ENCODE peak calls at places on chromosome 4, in nine cellular contexts. One of them, this sample, is unnamed.

GRCh38 chr4:39770005-39770404 is 72.1 kb downstream of the UBE2K start:
- DNase-seq in lower leg skin: no peak
- DNase-seq in heart left ventricle: no peak
- DNase-seq in right atrium auricular region: no peak
- DNase-seq in heart right ventricle: no peak
- DNase-seq in A549: no peak
- DNase-seq in brain microvascular endothelial cell: no peak
- DNase-seq in fibroblast of the aortic adventitia: no peak
- DNase-seq in transverse colon: no peak
- DNase-seq in this sample: no peak

GRCh38 chr4:110970642-110971041 is 347.8 kb upstream of the PITX2 start:
- DNase-seq in fibroblast of the aortic adventitia: peak; percentile 61
- DNase-seq in brain microvascular endothelial cell: peak; percentile 40
- DNase-seq in heart right ventricle: no peak
- DNase-seq in right atrium auricular region: no peak
- DNase-seq in lower leg skin: no peak
- DNase-seq in heart left ventricle: no peak
- DNase-seq in transverse colon: peak; percentile 68
- DNase-seq in A549: peak; percentile 51
- DNase-seq in this sample: peak; percentile 49

GRCh38 chr4:38678078-38678477 is 14.1 kb downstream of the KLF3 start:
- DNase-seq in A549: no peak
- DNase-seq in brain microvascular endothelial cell: peak; percentile 91
- DNase-seq in fibroblast of the aortic adventitia: peak; percentile 92
- DNase-seq in lower leg skin: no peak
- DNase-seq in transverse colon: no peak
- DNase-seq in right atrium auricular region: no peak
- DNase-seq in heart left ventricle: no peak
- DNase-seq in heart right ventricle: no peak
- DNase-seq in this sample: peak; percentile 97

GRCh38 chr4:7266525-7267292 is 74.4 kb downstream of the SORCS2 start:
- DNase-seq in transverse colon: no peak
- DNase-seq in right atrium auricular region: no peak
- DNase-seq in heart right ventricle: no peak
- DNase-seq in brain microvascular endothelial cell: peak; percentile 94
- DNase-seq in lower leg skin: no peak
- DNase-seq in heart left ventricle: no peak
- DNase-seq in A549: peak; percentile 82
- DNase-seq in fibroblast of the aortic adventitia: peak; percentile 56
- DNase-seq in this sample: peak; percentile 79

GRCh38 chr4:6250235-6250983 is 19.2 kb upstream of the WFS1 start:
- DNase-seq in heart right ventricle: no peak
- DNase-seq in transverse colon: no peak
- DNase-seq in A549: peak; percentile 62
- DNase-seq in heart left ventricle: no peak
- DNase-seq in lower leg skin: no peak
- DNase-seq in right atrium auricular region: no peak
- DNase-seq in brain microvascular endothelial cell: peak; percentile 43
- DNase-seq in fibroblast of the aortic adventitia: peak; percentile 79
- DNase-seq in this sample: peak; percentile 74

GRCh38 chr4:44157611-44158277 is 290.9 kb downstream of the KCTD8 start:
- DNase-seq in A549: no peak
- DNase-seq in right atrium auricular region: no peak
- DNase-seq in transverse colon: no peak
- DNase-seq in heart left ventricle: no peak
- DNase-seq in lower leg skin: no peak
- DNase-seq in heart right ventricle: no peak
- DNase-seq in brain microvascular endothelial cell: no peak
- DNase-seq in fibroblast of the aortic adventitia: peak; percentile 8
- DNase-seq in this sample: peak; percentile 1

GRCh38 chr4:87228561-87228860 is 8.1 kb upstream of the KLHL8 start:
- DNase-seq in right atrium auricular region: no peak
- DNase-seq in A549: no peak
- DNase-seq in lower leg skin: no peak
- DNase-seq in brain microvascular endothelial cell: no peak
- DNase-seq in heart left ventricle: no peak
- DNase-seq in fibroblast of the aortic adventitia: no peak
- DNase-seq in heart right ventricle: no peak
- DNase-seq in transverse colon: peak; percentile 17
- DNase-seq in this sample: no peak

GRCh38 chr4:172708184-172708583 is 460.4 kb upstream of the GALNT7 start:
- DNase-seq in A549: no peak
- DNase-seq in transverse colon: peak; percentile 9
- DNase-seq in right atrium auricular region: no peak
- DNase-seq in lower leg skin: no peak
- DNase-seq in fibroblast of the aortic adventitia: no peak
- DNase-seq in heart right ventricle: no peak
- DNase-seq in brain microvascular endothelial cell: no peak
- DNase-seq in heart left ventricle: no peak
- DNase-seq in this sample: no peak

GRCh38 chr4:152513078-152513477 is 22.8 kb downstream of the FBXW7 start:
- DNase-seq in lower leg skin: no peak
- DNase-seq in heart right ventricle: no peak
- DNase-seq in A549: no peak
- DNase-seq in transverse colon: no peak
- DNase-seq in brain microvascular endothelial cell: no peak
- DNase-seq in right atrium auricular region: no peak
- DNase-seq in fibroblast of the aortic adventitia: no peak
- DNase-seq in heart left ventricle: no peak
- DNase-seq in this sample: no peak

GRCh38 chr4:139278956-139279722 is 886 bp downstream of the MGARP start:
- DNase-seq in A549: no peak
- DNase-seq in lower leg skin: no peak
- DNase-seq in heart left ventricle: no peak
- DNase-seq in fibroblast of the aortic adventitia: no peak
- DNase-seq in brain microvascular endothelial cell: no peak
- DNase-seq in right atrium auricular region: no peak
- DNase-seq in transverse colon: no peak
- DNase-seq in heart right ventricle: no peak
- DNase-seq in this sample: no peak

DNA sequence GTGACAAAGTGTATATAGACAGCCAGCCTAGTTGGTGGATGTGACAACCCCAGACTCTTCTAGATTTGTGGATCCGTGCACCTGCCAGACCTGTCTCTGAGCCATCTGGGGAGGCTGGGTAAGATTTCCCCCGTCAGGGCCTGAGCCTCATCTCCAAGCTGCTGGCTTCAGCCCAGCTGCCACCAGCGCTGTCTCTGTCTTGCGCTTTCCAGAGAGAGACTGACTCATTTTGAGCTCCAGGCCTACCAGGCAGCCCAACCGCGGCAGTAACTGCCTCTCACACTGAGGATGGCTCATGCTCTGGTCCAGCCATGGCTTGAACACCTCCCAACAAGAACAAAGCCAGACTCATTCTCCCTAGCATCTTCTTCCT is 26.4 kb downstream of the NOP14 start:
- DNase-seq in right atrium auricular region: no peak
- DNase-seq in transverse colon: no peak
- DNase-seq in heart left ventricle: no peak
- DNase-seq in A549: no peak
- DNase-seq in heart right ventricle: no peak
- DNase-seq in brain microvascular endothelial cell: peak; percentile 83
- DNase-seq in fibroblast of the aortic adventitia: peak; percentile 30
- DNase-seq in lower leg skin: peak; percentile 83
- DNase-seq in this sample: peak; percentile 84
- H3K4me3 ChIP-seq in right atrium auricular region: no peak overlapping the region
- H3K4me3 ChIP-seq in transverse colon: no peak overlapping the region
- H3K4me3 ChIP-seq in heart left ventricle: no peak overlapping the region
- H3K4me3 ChIP-seq in A549: no peak overlapping the region
- H3K4me3 ChIP-seq in heart right ventricle: no peak overlapping the region
- H3K4me3 ChIP-seq in brain microvascular endothelial cell: no peak overlapping the region
- H3K4me3 ChIP-seq in fibroblast of the aortic adventitia: no peak overlapping the region
- H3K4me3 ChIP-seq in lower leg skin: no peak overlapping the region
- H3K4me3 ChIP-seq in this sample: no peak overlapping the region

GRCh38 chr4:41258783-41259182 is 2.1 kb downstream of the UCHL1 start:
- DNase-seq in heart right ventricle: no peak
- DNase-seq in transverse colon: no peak
- DNase-seq in heart left ventricle: no peak
- DNase-seq in A549: peak; percentile 70
- DNase-seq in right atrium auricular region: peak; percentile 61
- DNase-seq in fibroblast of the aortic adventitia: peak; percentile 70
- DNase-seq in lower leg skin: no peak
- DNase-seq in brain microvascular endothelial cell: peak; percentile 69
- DNase-seq in this sample: peak; percentile 74

GRCh38 chr4:41257257-41257900 is 651 bp downstream of the UCHL1 start:
- DNase-seq in right atrium auricular region: no peak
- DNase-seq in fibroblast of the aortic adventitia: peak; percentile 38
- DNase-seq in heart left ventricle: peak; percentile 37
- DNase-seq in A549: peak; percentile 79
- DNase-seq in lower leg skin: peak; percentile 87
- DNase-seq in brain microvascular endothelial cell: peak; percentile 43
- DNase-seq in transverse colon: peak; percentile 64
- DNase-seq in heart right ventricle: peak; percentile 42
- DNase-seq in this sample: peak; percentile 51

GRCh38 chr4:41257901-41258300 is 1.2 kb downstream of the UCHL1 start:
- DNase-seq in A549: no peak
- DNase-seq in brain microvascular endothelial cell: no peak
- DNase-seq in transverse colon: no peak
- DNase-seq in heart left ventricle: no peak
- DNase-seq in lower leg skin: no peak
- DNase-seq in fibroblast of the aortic adventitia: peak; percentile 3
- DNase-seq in heart right ventricle: no peak
- DNase-seq in right atrium auricular region: no peak
- DNase-seq in this sample: no peak

GRCh38 chr4:41256740-41257256 is at the start of gene UCHL1:
- DNase-seq in heart left ventricle: peak; percentile 48
- DNase-seq in lower leg skin: no peak
- DNase-seq in A549: peak; percentile 96
- DNase-seq in fibroblast of the aortic adventitia: peak; percentile 84
- DNase-seq in brain microvascular endothelial cell: peak; percentile 93
- DNase-seq in heart right ventricle: peak; percentile 26
- DNase-seq in right atrium auricular region: no peak
- DNase-seq in transverse colon: peak; percentile 24
- DNase-seq in this sample: peak; percentile 92

DNA sequence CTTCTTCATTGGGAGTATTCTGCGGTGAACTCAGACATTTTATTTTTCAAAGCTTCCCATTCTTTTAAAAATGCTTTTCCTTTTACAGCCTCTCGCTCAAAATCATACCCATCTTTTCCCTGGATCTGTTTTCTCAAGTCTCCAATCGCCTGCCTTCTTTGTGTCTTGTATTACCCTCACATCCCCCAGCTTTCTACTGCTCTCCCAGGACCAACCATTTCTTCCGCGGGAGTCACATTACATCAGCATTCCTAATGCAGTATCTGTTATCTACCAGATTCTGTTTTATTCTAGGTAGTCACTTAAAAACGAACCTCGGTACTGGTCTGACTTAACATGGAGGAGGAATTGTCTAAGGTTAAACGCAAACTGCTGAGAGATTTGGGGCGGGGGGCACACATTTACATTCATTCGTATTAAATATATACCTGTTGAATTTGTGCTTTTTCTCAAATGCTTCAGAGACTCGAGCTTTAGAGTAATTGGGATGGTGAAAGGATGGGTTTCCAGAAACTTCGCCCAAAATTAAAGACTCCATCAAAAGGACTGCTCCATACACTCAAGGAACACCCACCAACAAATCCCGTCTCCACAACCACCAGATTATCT is 493 bp upstream of the UCHL1 start:
- DNase-seq in A549: peak; percentile 37
- DNase-seq in lower leg skin: no peak
- DNase-seq in fibroblast of the aortic adventitia: peak; percentile 64
- DNase-seq in brain microvascular endothelial cell: peak; percentile 64
- DNase-seq in heart right ventricle: no peak
- DNase-seq in right atrium auricular region: no peak
- DNase-seq in heart left ventricle: no peak
- DNase-seq in transverse colon: no peak
- DNase-seq in this sample: peak; percentile 40
- H3K4me3 ChIP-seq in A549: peak overlapping the region; percentile 99
- H3K4me3 ChIP-seq in lower leg skin: no peak overlapping the region
- H3K4me3 ChIP-seq in fibroblast of the aortic adventitia: peak overlapping the region; percentile 74
- H3K4me3 ChIP-seq in brain microvascular endothelial cell: peak overlapping the region; percentile 83
- H3K4me3 ChIP-seq in heart right ventricle: peak overlapping the region; percentile 57
- H3K4me3 ChIP-seq in right atrium auricular region: peak overlapping the region; percentile 65
- H3K4me3 ChIP-seq in heart left ventricle: peak overlapping the region; percentile 42
- H3K4me3 ChIP-seq in transverse colon: peak overlapping the region; percentile 39
- H3K4me3 ChIP-seq in this sample: peak overlapping the region; percentile 74

DNA sequence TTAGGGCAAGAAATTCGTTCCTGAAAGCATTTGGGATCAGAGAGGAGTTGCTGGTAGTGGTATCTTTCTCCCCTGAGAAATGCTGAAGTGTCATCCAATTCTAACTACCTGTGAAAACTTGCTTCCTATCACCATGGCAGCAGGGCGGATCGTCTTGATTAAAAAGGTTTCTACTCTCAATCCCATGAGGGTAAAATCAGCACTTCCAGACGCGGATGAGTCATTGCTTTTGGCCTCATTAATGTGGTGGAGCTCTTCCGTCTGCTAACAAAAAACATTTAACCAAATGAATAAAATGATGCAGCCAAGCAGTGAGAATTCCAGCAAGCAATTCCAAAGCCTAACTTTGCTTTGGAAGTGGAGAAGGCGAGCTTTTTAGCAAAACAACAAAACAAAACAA is 325.6 kb downstream of the CAMK2D start:
- DNase-seq in fibroblast of the aortic adventitia: peak; percentile 94
- DNase-seq in right atrium auricular region: peak; percentile 83
- DNase-seq in transverse colon: no peak
- DNase-seq in heart left ventricle: peak; percentile 66
- DNase-seq in heart right ventricle: peak; percentile 16
- DNase-seq in A549: no peak
- DNase-seq in lower leg skin: peak; percentile 85
- DNase-seq in brain microvascular endothelial cell: peak; percentile 72
- DNase-seq in this sample: peak; percentile 93
- H3K4me3 ChIP-seq in fibroblast of the aortic adventitia: no peak overlapping the region
- H3K4me3 ChIP-seq in right atrium auricular region: no peak overlapping the region
- H3K4me3 ChIP-seq in transverse colon: no peak overlapping the region
- H3K4me3 ChIP-seq in heart left ventricle: no peak overlapping the region
- H3K4me3 ChIP-seq in heart right ventricle: no peak overlapping the region
- H3K4me3 ChIP-seq in A549: no peak overlapping the region
- H3K4me3 ChIP-seq in lower leg skin: no peak overlapping the region
- H3K4me3 ChIP-seq in brain microvascular endothelial cell: no peak overlapping the region
- H3K4me3 ChIP-seq in this sample: no peak overlapping the region

DNA sequence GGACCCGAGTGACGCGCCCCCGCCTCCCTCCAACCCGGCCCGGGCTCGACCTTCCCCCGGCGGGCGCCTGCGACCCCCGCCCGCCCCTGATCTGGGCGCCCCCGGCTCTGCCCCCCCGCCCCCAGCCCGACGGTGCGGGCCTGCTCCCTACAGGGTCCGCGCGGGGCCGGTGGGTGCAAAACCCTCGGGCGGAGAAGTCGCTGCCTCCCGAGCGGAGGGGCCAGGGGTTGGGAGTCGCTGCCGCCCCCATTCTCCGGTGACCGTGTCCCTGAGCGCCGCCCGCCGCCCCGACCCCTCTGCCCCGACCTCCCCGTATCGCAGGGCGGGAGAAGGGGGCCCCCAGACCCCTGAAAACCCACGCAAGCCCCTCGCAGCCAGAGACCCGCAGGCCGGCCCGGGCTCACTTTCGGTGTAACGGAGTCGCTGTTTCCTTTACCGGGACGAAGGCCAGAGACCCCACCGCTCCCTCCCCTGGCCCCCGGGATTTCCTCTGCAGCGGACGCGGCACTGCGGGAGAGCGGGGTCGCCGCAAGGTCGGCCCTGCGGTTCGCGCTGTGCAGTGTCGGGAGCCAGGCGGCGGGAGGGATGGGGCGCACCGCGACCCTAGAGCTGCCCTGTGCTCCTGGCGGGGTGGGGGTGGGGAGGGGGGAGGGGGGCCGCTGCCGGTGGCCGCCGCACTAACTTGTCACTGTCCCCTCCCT is 729 bp upstream of the CPLX1 start:
- DNase-seq in brain microvascular endothelial cell: no peak
- DNase-seq in right atrium auricular region: no peak
- DNase-seq in transverse colon: no peak
- DNase-seq in fibroblast of the aortic adventitia: no peak
- DNase-seq in heart right ventricle: no peak
- DNase-seq in lower leg skin: no peak
- DNase-seq in heart left ventricle: no peak
- DNase-seq in A549: no peak
- DNase-seq in this sample: no peak
- H3K4me3 ChIP-seq in brain microvascular endothelial cell: no peak overlapping the region
- H3K4me3 ChIP-seq in right atrium auricular region: peak overlapping the region; percentile 45
- H3K4me3 ChIP-seq in transverse colon: no peak overlapping the region
- H3K4me3 ChIP-seq in fibroblast of the aortic adventitia: no peak overlapping the region
- H3K4me3 ChIP-seq in heart right ventricle: peak overlapping the region; percentile 32
- H3K4me3 ChIP-seq in lower leg skin: no peak overlapping the region
- H3K4me3 ChIP-seq in heart left ventricle: no peak overlapping the region
- H3K4me3 ChIP-seq in A549: no peak overlapping the region
- H3K4me3 ChIP-seq in this sample: no peak overlapping the region

This sample was measured in cardiac fibroblast.